ENCODE peak calls at places on chromosomes 7 and 10, in ten cellular contexts. K, H, B, M, Q, Z, T, L, N and G are unnamed samples.

GRCh38 chr7:36037121-36037662 is 115.9 kb upstream of the EEPD1 start:
- DNase-seq in N (no peak), L (peak; percentile 77), Q (peak; percentile 74), T (peak; percentile 39), M (no peak), Z (no peak), B (peak; percentile 72), K (no peak), H (peak; percentile 91), G (peak; percentile 93)

GRCh38 chr10:116699783-116700150 is 42.6 kb downstream of the HSPA12A start:
- DNase-seq in Q (no peak), L (no peak), H (no peak), N (no peak), T (no peak), M (no peak), K (no peak), B (no peak), Z (no peak), G (no peak)

GRCh38 chr10:62390497-62391176 is 16.5 kb downstream of the ZNF365 start:
- DNase-seq in K (no peak), B (no peak), Z (no peak), T (no peak), N (no peak), L (no peak), H (no peak), Q (no peak), M (no peak), G (no peak)

GRCh38 chr10:44803820-44804219 is 107.3 kb upstream of the TMEM72 start:
- DNase-seq in Z (no peak), M (no peak), B (no peak), N (no peak), K (no peak), L (no peak), Q (no peak), H (no peak), T (no peak), G (no peak)

GRCh38 chr10:68628576-68629127 is 68.5 kb downstream of the TET1 start:
- DNase-seq in Q (peak; percentile 17), T (no peak), Z (no peak), B (peak; percentile 56), L (no peak), K (no peak), H (peak; percentile 66), M (no peak), N (no peak), G (no peak)

GRCh38 chr7:19442016-19442785 is 266.6 kb downstream of the POLR1F start:
- DNase-seq in H (peak; percentile 76), K (no peak), T (peak; percentile 16), B (peak; percentile 72), Q (peak; percentile 47), L (peak; percentile 43), Z (peak; percentile 4), M (no peak), N (no peak), G (peak; percentile 63)

GRCh38 chr7:143381427-143382125 is 431 bp downstream of the ZYX start:
- DNase-seq in T (no peak), M (no peak), K (no peak), H (peak; percentile 79), Z (peak; percentile 59), N (no peak), Q (no peak), B (peak; percentile 58), L (peak; percentile 75), G (peak; percentile 80)

GRCh38 chr10:113047605-113047962 is 97.5 kb downstream of the TCF7L2 start:
- DNase-seq in Q (no peak), B (no peak), N (no peak), T (no peak), L (peak; percentile 29), M (no peak), Z (no peak), K (no peak), H (peak; percentile 81), G (no peak)

GRCh38 chr10:46232084-46232483 is 54.7 kb upstream of the ANTXRL start:
- DNase-seq in K (no peak), M (no peak), H (no peak), Z (no peak), N (no peak), B (no peak), L (no peak), Q (no peak), T (no peak), G (no peak)

GRCh38 chr10:81600185-81600584 is 274.8 kb upstream of the NRG3 start:
- DNase-seq in Q (no peak), M (no peak), Z (no peak), T (no peak), L (no peak), N (no peak), H (no peak), K (no peak), B (peak; percentile 82), G (no peak)

GRCh38 chr7:29878081-29878688 is 71.9 kb downstream of the WIPF3 start:
- DNase-seq in H (peak; percentile 59), B (peak; percentile 43), M (no peak), L (no peak), Q (peak; percentile 11), T (no peak), N (peak; percentile 47), Z (no peak), K (peak; percentile 5), G (peak; percentile 49)

GRCh38 chr10:93173867-93174845 is 100.5 kb downstream of the CYP26A1 start:
- DNase-seq in T (no peak), L (no peak), Q (no peak), Z (peak; percentile 34), H (no peak), N (no peak), M (no peak), K (no peak), B (no peak), G (no peak)

GRCh38 chr7:77745746-77746145 is 49.5 kb downstream of the RSBN1L start:
- DNase-seq in H (no peak), M (no peak), K (no peak), T (no peak), N (no peak), Z (no peak), L (no peak), Q (no peak), B (no peak), G (no peak)

GRCh38 chr10:93336110-93336509 is 146.0 kb downstream of the MYOF start:
- DNase-seq in N (no peak), H (no peak), L (no peak), B (no peak), T (no peak), M (no peak), Q (no peak), K (no peak), Z (no peak), G (no peak)

GRCh38 chr10:132866601-132867381 is 75.6 kb downstream of the CFAP46 start:
- DNase-seq in Z (no peak), K (no peak), H (no peak), M (no peak), Q (no peak), T (no peak), N (no peak), L (no peak), B (no peak), G (no peak)

GRCh38 chr10:121994429-121994881 is 5.5 kb downstream of the TACC2 start:
- DNase-seq in T (peak; percentile 15), M (no peak), L (no peak), K (no peak), Z (no peak), H (peak; percentile 11), B (no peak), N (no peak), Q (no peak), G (no peak)

GRCh38 chr10:71659050-71659738 is 60.4 kb downstream of the C10orf105 start:
- DNase-seq in Z (no peak), Q (peak; percentile 64), N (no peak), L (no peak), H (no peak), K (no peak), B (no peak), M (no peak), T (no peak), G (no peak)

GRCh38 chr7:47100815-47101435 is 481.0 kb downstream of the TNS3 start:
- DNase-seq in B (peak; percentile 80), T (no peak), L (peak; percentile 14), Z (peak; percentile 73), H (peak; percentile 66), M (no peak), K (peak; percentile 3), Q (no peak), N (peak; percentile 26), G (peak; percentile 69)

GRCh38 chr7:714251-714671 is 12.2 kb upstream of the DNAAF5 start:
- DNase-seq in N (no peak), L (no peak), Q (no peak), Z (no peak), M (no peak), T (no peak), H (no peak), K (no peak), B (no peak), G (no peak)

GRCh38 chr7:111184960-111185359 is 94.0 kb downstream of the LRRN3 start:
- DNase-seq in L (no peak), K (no peak), N (no peak), Q (no peak), H (no peak), T (no peak), Z (no peak), B (no peak), M (no peak), G (no peak)

GRCh38 chr7:105649727-105650381 is 68.6 kb upstream of the EFCAB10 start:
- DNase-seq in L (peak; percentile 19), K (no peak), M (no peak), Q (no peak), Z (no peak), T (no peak), N (no peak), B (peak; percentile 60), H (peak; percentile 63), G (peak; percentile 78)

GRCh38 chr7:130256716-130257115 is 9.9 kb upstream of the CPA2 start:
- DNase-seq in H (no peak), L (no peak), K (no peak), M (no peak), T (no peak), Z (no peak), N (no peak), Q (no peak), B (no peak), G (no peak)

GRCh38 chr7:138247568-138248328 is 171.5 kb downstream of the AKR1D1 start:
- DNase-seq in Q (no peak), N (no peak), L (no peak), B (no peak), T (no peak), H (no peak), M (no peak), Z (no peak), K (no peak), G (peak; percentile 84)

GRCh38 chr10:102850025-102850518 is 4.0 kb upstream of the BORCS7 start:
- DNase-seq in H (no peak), B (no peak), N (no peak), T (no peak), K (no peak), M (no peak), Q (peak; percentile 41), L (no peak), Z (no peak), G (no peak)

GRCh38 chr7:68963547-68963946 is 634.7 kb upstream of the AUTS2 start:
- DNase-seq in Z (no peak), H (no peak), B (peak; percentile 96), Q (no peak), T (no peak), K (no peak), N (no peak), L (no peak), M (no peak), G (peak; percentile 97)

GRCh38 chr10:97708976-97709745 is 4.4 kb upstream of the MARVELD1 start:
- DNase-seq in B (peak; percentile 79), M (no peak), Z (no peak), H (peak; percentile 85), K (peak; percentile 30), L (no peak), Q (peak; percentile 30), T (peak; percentile 75), N (peak; percentile 68), G (peak; percentile 57)

GRCh38 chr10:89662596-89662995 is 17.6 kb upstream of the PANK1 start:
- DNase-seq in K (no peak), M (no peak), H (no peak), T (no peak), B (no peak), Q (no peak), N (no peak), Z (no peak), L (no peak), G (no peak)

GRCh38 chr10:60185426-60185825 is 204.2 kb downstream of the ANK3 start:
- DNase-seq in L (no peak), N (no peak), B (no peak), T (no peak), M (no peak), Q (no peak), H (no peak), Z (no peak), K (no peak), G (no peak)